ENCODE peak calls at places on chromosomes 16 and 17, in ten cellular contexts. J is body of pancreas, R is astrocyte of the spinal cord, I is brain microvascular endothelial cell, P is A549, Y is upper lobe of right lung, D is thoracic aorta, E is IMR-90, A is AG04449, G is stomach. F is an unnamed sample.

GRCh38 chr17:39730095-39730921 is at the start of gene MIEN1:
- DNase-seq in J (peak; percentile 90), R (peak; percentile 77), I (peak; percentile 68), P (peak; percentile 91), Y (peak; percentile 96), D (peak; percentile 64), E (peak; percentile 68), A (no peak), G (peak; percentile 95), F (peak; percentile 77)

GRCh38 chr16:69064789-69065313 is 40.6 kb upstream of the HAS3 start:
- DNase-seq in J (no peak), R (peak; percentile 42), I (no peak), P (no peak), Y (no peak), D (no peak), E (no peak), A (no peak), G (no peak), F (no peak)

GRCh38 chr16:88023786-88024185 is 72.6 kb downstream of the BANP start:
- DNase-seq in J (no peak), R (no peak), I (no peak), P (no peak), Y (no peak), D (no peak), E (no peak), A (no peak), G (no peak), F (no peak)

GRCh38 chr17:57988301-57989010 is 402 bp upstream of the VEZF1 start:
- DNase-seq in J (peak; percentile 74), R (peak; percentile 74), I (peak; percentile 28), P (peak; percentile 77), Y (peak; percentile 89), D (no peak), E (peak; percentile 66), A (no peak), G (peak; percentile 68), F (peak; percentile 59)

GRCh38 chr17:72976971-72977767 is 115.3 kb downstream of the SLC39A11 start:
- DNase-seq in J (peak; percentile 63), R (peak; percentile 89), I (peak; percentile 95), P (peak; percentile 44), Y (no peak), D (no peak), E (peak; percentile 95), A (peak; percentile 72), G (peak; percentile 67), F (peak; percentile 89)

GRCh38 chr16:4539716-4540284 is 1.2 kb upstream of the CDIP1 start:
- DNase-seq in J (no peak), R (no peak), I (no peak), P (no peak), Y (no peak), D (no peak), E (no peak), A (no peak), G (no peak), F (no peak)

GRCh38 chr17:81821603-81822311 is 11.3 kb downstream of the MCRIP1 start:
- DNase-seq in J (peak; percentile 96), R (peak; percentile 34), I (peak; percentile 35), P (peak; percentile 85), Y (peak; percentile 94), D (peak; percentile 40), E (peak; percentile 29), A (no peak), G (peak; percentile 96), F (peak; percentile 55)

GRCh38 chr17:68600881-68601564 is at the start of gene FAM20A:
- DNase-seq in J (peak; percentile 51), R (no peak), I (no peak), P (peak; percentile 24), Y (peak; percentile 91), D (no peak), E (no peak), A (no peak), G (peak; percentile 87), F (peak; percentile 35)

GRCh38 chr17:5583426-5584382 is 605 bp downstream of the NLRP1 start:
- DNase-seq in J (peak; percentile 9), R (no peak), I (no peak), P (no peak), Y (no peak), D (no peak), E (peak; percentile 15), A (no peak), G (no peak), F (peak; percentile 73)
- H3K4me3 ChIP-seq in J (peak overlapping the region; percentile 1), R (peak overlapping the region; percentile 28), I (peak overlapping the region; percentile 44), P (no peak overlapping the region), Y (peak overlapping the region; percentile 60), D (peak overlapping the region; percentile 82), E (peak overlapping the region; percentile 51), A (peak overlapping the region; percentile 65), G (peak overlapping the region; percentile 45), F (peak overlapping the region; percentile 87)

DNA sequence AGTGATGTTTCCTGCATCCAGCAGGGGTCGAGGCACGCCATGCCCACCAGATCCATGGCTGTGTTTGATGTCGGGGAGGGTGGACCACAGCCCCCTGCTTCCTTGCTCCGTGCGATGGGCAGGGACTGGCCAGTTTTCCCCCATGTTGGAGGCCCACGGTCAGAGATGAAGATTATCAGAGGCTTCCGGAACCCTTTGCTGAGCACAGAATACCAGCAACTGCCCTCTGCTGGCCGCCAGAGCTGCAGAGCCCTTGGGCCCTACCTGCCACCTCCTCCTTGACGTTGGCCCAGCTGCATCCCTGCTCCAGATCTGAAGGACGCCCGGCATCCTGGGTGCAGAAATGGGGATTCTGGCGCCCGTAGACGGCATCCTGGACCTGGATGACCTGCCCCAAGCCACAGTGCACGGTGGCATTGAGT is 23.7 kb upstream of the BCO1 start:
- DNase-seq in J (peak; percentile 14), R (no peak), I (peak; percentile 13), P (peak; percentile 59), Y (no peak), D (no peak), E (peak; percentile 15), A (no peak), G (peak; percentile 38), F (peak; percentile 15)
- TF ChIP-seq CTCF in J (no peak), R (peak; percentile 45), I (peak; percentile 70), P (peak; percentile 66), Y (peak; percentile 20), D (no peak), E (peak; percentile 43), A (peak; percentile 57), G (no peak), F (peak; percentile 50)

GRCh38 chr17:41734949-41735313 is 488 bp upstream of the HAP1 start:
- DNase-seq in J (no peak), R (no peak), I (no peak), P (no peak), Y (no peak), D (no peak), E (peak; percentile 6), A (no peak), G (no peak), F (peak; percentile 9)

GRCh38 chr17:41733348-41734138 is 900 bp downstream of the HAP1 start:
- DNase-seq in J (no peak), R (no peak), I (no peak), P (no peak), Y (no peak), D (no peak), E (no peak), A (no peak), G (no peak), F (no peak)

GRCh38 chr17:41731836-41732235 is 2.6 kb downstream of the HAP1 start:
- DNase-seq in J (no peak), R (no peak), I (no peak), P (no peak), Y (no peak), D (no peak), E (no peak), A (no peak), G (no peak), F (no peak)

GRCh38 chr17:41735744-41736143 is 1.3 kb upstream of the HAP1 start:
- DNase-seq in J (no peak), R (no peak), I (no peak), P (no peak), Y (no peak), D (no peak), E (no peak), A (no peak), G (no peak), F (no peak)

GRCh38 chr17:41734139-41734948 is at the start of gene HAP1:
- DNase-seq in J (peak; percentile 13), R (no peak), I (peak; percentile 13), P (peak; percentile 76), Y (peak; percentile 73), D (no peak), E (peak; percentile 8), A (no peak), G (peak; percentile 27), F (peak; percentile 13)
- H3K4me3 ChIP-seq in J (peak within 1 kb of the TSS; percentile 30), R (peak within 1 kb of the TSS; percentile 30), I (peak within 1 kb of the TSS; percentile 41), P (peak within 1 kb of the TSS; percentile 57), Y (peak within 1 kb of the TSS; percentile 45), D (peak within 1 kb of the TSS; percentile 69), E (peak within 1 kb of the TSS; percentile 35), A (peak within 1 kb of the TSS; percentile 41), G (peak within 1 kb of the TSS; percentile 28), F (peak within 1 kb of the TSS; percentile 37)

GRCh38 chr17:79769596-79770520 is 8.1 kb upstream of the CBX2 start:
- DNase-seq in J (no peak), R (no peak), I (no peak), P (peak; percentile 67), Y (peak; percentile 50), D (no peak), E (no peak), A (no peak), G (no peak), F (no peak)
- TF ChIP-seq CTCF in J (no peak), R (no peak), I (no peak), P (no peak), Y (no peak), D (no peak), E (no peak), A (no peak), G (no peak), F (no peak)

F was measured in fibroblast of the aortic adventitia.